ENCODE peak calls at places on chromosomes 2 and 18, in five cellular contexts. K is SK-N-SH, P is K562, T is GM12878, U is HepG2. M is an unnamed sample.

GRCh38 chr2:55120634-55121359 is 70.5 kb upstream of the RTN4 start:
- DNase-seq in U (no peak), K (no peak), P (no peak), T (no peak), M (peak; percentile 46)

GRCh38 chr2:240200230-240201051 is 60.0 kb upstream of the OTOS start:
- DNase-seq in K (no peak), P (no peak), T (no peak), U (no peak), M (no peak)

GRCh38 chr2:54479422-54479821 is 23.3 kb downstream of the SPTBN1 start:
- DNase-seq in U (no peak), T (no peak), K (no peak), P (no peak), M (no peak)

GRCh38 chr2:191144217-191144616 is 6.6 kb downstream of the STAT4 start:
- DNase-seq in U (no peak), P (no peak), K (no peak), T (no peak), M (no peak)

GRCh38 chr2:213166109-213166508 is 14.7 kb upstream of the IKZF2 start:
- DNase-seq in K (no peak), U (no peak), T (no peak), P (no peak), M (no peak)

GRCh38 chr2:200650195-200650594 is 64.4 kb downstream of the AOX1 start:
- DNase-seq in K (no peak), P (no peak), T (no peak), U (no peak), M (no peak)

GRCh38 chr2:71933467-71934319 is 214.0 kb downstream of the CYP26B1 start:
- DNase-seq in U (peak; percentile 33), P (peak; percentile 9), K (peak; percentile 6), T (no peak), M (peak; percentile 15)

GRCh38 chr2:57343391-57344006 is 703.1 kb upstream of the VRK2 start:
- DNase-seq in P (no peak), T (no peak), K (no peak), U (no peak), M (no peak)

GRCh38 chr18:13051159-13051558 is 60.0 kb downstream of the CEP192 start:
- DNase-seq in K (no peak), T (no peak), P (no peak), U (no peak), M (no peak)

GRCh38 chr18:12038661-12039417 is 54.8 kb upstream of the ANKRD62 start:
- DNase-seq in U (peak; percentile 68), K (peak; percentile 86), P (peak; percentile 80), T (no peak), M (peak; percentile 74)

GRCh38 chr2:238596571-238597551 is 170.1 kb downstream of the ASB1 start:
- DNase-seq in T (no peak), U (peak; percentile 70), K (no peak), P (no peak), M (no peak)

GRCh38 chr2:64637931-64638330 is 15.8 kb downstream of the SERTAD2 start:
- DNase-seq in U (no peak), K (no peak), P (no peak), T (no peak), M (no peak)

GRCh38 chr2:56565143-56565542 is 381.4 kb downstream of the CCDC85A start:
- DNase-seq in T (no peak), P (no peak), K (no peak), U (no peak), M (no peak)

GRCh38 chr2:206984206-206984605 is 44.9 kb downstream of the CPO start:
- DNase-seq in U (no peak), K (no peak), P (no peak), T (no peak), M (no peak)

GRCh38 chr2:143801561-143801960 is 672.3 kb downstream of the ARHGAP15 start:
- DNase-seq in P (no peak), T (no peak), K (no peak), U (no peak), M (no peak)

GRCh38 chr18:35497006-35497333 is 790 bp downstream of the INO80C start:
- DNase-seq in P (peak; percentile 23), T (no peak), K (no peak), U (no peak), M (no peak)

GRCh38 chr2:180739070-180739469 is 241.3 kb upstream of the UBE2E3 start:
- DNase-seq in U (no peak), K (peak; percentile 14), P (no peak), T (no peak), M (no peak)

GRCh38 chr2:231925303-231926179 is 655 bp downstream of the NPPC start:
- DNase-seq in U (peak; percentile 73), K (peak; percentile 96), T (no peak), P (peak; percentile 81), M (peak; percentile 84)

GRCh38 chr2:212677466-212677865 is 138.9 kb upstream of the ERBB4 start:
- DNase-seq in P (no peak), T (no peak), U (no peak), K (no peak), M (no peak)

GRCh38 chr2:64284751-64285150 is 140.5 kb upstream of the PELI1 start:
- DNase-seq in K (no peak), T (no peak), U (no peak), P (no peak), M (no peak)

GRCh38 chr2:196274387-196274809 is 103.0 kb upstream of the STK17B start:
- DNase-seq in U (no peak), P (no peak), K (no peak), T (no peak), M (no peak)

GRCh38 chr2:43399515-43400245 is 173.3 kb upstream of the ZFP36L2 start:
- DNase-seq in T (no peak), K (peak; percentile 16), U (no peak), P (no peak), M (no peak)

GRCh38 chr2:236237468-236238190 is 26.6 kb downstream of the ASB18 start:
- DNase-seq in K (peak; percentile 64), P (no peak), U (no peak), T (no peak), M (no peak)

GRCh38 chr2:144572977-144573376 is 53.1 kb upstream of the ZEB2 start:
- DNase-seq in T (no peak), P (no peak), K (no peak), U (no peak), M (no peak)

GRCh38 chr2:10161961-10162441 is 39.5 kb downstream of the RRM2 start:
- DNase-seq in U (no peak), P (no peak), K (peak; percentile 36), T (no peak), M (no peak)
- TF ChIP-seq FOXM1 in U (no peak), P (no peak), K (no peak), T (no peak), M (no peak)

GRCh38 chr2:115163572-115163971 is 721.1 kb downstream of the DPP10 start:
- DNase-seq in T (no peak), U (no peak), P (no peak), K (peak; percentile 6), M (no peak)
- TF ChIP-seq FOXM1 in T (no peak), U (no peak), P (no peak), K (no peak), M (no peak)

DNA sequence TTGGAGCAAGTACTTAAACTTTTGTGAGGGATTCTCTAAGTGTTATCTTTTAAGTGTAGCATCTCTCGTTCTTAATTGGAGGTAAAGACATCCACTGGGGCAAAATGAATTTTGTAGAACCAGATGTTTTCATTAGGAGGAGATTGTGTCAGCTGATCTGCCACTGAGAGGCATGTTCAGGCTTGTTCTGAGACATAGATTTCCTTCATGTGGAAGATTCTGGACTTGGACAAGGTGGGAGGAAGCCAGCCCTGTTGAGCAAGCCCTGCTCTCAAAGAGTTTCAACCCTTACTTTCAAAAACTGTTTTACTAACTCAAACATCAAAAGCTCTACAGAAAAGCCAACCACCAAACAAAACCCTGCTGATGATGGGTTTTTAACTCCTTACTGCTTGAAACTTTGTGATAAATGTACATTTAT is 6.5 kb downstream of the MAP4K4 start:
- DNase-seq in K (no peak), U (no peak), P (no peak), T (no peak), M (no peak)
- TF ChIP-seq FOXM1 in K (no peak), U (no peak), P (no peak), T (no peak), M (no peak)

DNA sequence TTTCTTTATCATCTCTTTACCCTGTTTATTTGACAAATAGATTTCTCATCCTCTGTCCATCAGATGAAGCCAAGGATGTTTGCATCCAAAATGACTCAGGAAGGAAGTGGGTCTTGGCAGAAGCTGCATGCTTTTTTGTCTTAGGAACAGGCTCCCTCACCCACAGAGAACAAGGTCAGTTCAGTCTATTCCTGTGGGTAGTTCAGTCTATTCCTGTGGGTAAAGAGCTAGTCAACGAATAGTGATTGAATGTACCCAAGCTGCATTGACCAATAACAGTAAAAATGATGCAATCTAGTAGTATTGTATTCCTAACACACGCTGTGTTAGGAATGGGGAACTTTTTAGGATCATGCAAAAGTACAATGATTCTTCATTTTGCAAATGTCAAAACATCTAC is 290.8 kb upstream of the TANK start:
- DNase-seq in K (no peak), P (no peak), U (no peak), T (no peak), M (no peak)
- TF ChIP-seq FOXM1 in K (no peak), P (no peak), U (no peak), T (no peak), M (no peak)

DNA sequence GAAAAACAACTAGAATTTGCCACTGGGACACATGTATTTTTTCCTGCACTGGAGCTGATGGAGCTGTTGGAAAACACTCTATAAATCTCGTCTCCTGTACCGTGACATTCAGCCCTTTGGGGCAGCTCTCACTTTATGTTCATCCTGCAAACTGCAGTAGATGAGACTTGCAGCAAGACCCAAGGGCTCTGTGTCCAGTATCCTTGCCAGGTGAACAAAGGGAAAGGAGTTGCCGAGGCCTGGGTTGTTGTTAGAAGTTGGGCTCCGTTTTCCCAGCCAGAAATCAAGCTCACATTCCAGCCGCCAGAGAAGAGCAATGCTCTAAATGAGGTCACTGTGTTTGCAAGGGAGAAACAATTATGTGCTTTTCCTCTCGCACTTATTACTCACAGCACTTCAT is 285.1 kb downstream of the SLC4A3 start:
- DNase-seq in U (no peak), P (no peak), T (no peak), K (no peak), M (peak; percentile 14)
- TF ChIP-seq FOXM1 in U (no peak), P (no peak), T (no peak), K (no peak), M (no peak)

DNA sequence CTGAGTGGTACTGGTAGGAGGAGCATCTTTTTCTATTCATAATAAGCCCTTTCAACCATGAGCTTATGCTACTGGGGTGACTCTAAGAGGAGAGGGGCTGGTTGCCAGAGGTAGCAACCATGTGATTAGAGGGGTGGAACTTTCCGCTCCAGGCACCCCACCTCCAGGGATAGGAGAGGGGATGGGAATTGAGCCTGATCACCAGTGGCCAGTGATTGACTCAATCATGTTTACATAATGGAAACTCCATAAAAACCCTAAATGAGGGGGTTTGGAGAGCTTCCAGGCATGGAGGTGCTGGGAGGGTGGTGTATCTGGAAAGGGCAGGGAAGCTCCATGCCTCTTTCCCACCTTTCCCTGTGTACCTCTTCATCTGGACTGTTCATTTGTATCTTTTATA is 46.6 kb upstream of the RHOB start:
- DNase-seq in U (no peak), P (no peak), K (no peak), T (no peak), M (no peak)
- TF ChIP-seq FOXM1 in U (no peak), P (no peak), K (no peak), T (no peak), M (no peak)

DNA sequence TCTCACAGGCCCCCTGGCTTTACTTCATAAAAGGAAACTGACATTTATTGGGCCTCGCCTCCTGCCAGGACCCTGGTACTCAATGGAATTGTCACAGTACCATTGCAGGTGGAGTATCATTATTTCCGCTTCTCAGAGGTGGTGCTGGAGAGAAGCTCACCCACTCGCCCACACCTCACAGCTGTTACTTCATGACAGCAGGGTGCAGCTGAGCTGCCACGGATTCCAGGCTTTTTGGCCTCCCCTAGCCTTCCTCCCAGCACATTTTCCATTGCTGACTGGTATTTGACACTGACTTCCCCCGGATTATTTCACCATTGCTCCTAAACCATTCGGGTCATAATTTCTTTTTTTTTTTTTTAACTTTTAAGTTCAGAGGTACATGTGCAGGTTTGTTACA is 56.6 kb downstream of the NXPH2 start:
- DNase-seq in T (no peak), P (no peak), K (no peak), U (no peak), M (no peak)
- TF ChIP-seq FOXM1 in T (no peak), P (no peak), K (no peak), U (no peak), M (no peak)

M was measured in HEK293T.